ENCODE peak calls at places on chromosome 13, in four cellular contexts. One of them, this sample, is unnamed.
A peak's percentile ranks its signal among the peaks of the same experiment; 100 is the strongest.

GRCh38 chr13:64371045-64371444 is 2859.1 kb downstream of the PCDH9 start:
- DNase-seq in lower leg skin: no peak
- DNase-seq in cardiac fibroblast: peak; percentile 43
- DNase-seq in cardiac muscle cell: no peak
- DNase-seq in this sample: peak; percentile 15

GRCh38 chr13:76837811-76838210 is 48.4 kb downstream of the KCTD12 start:
- DNase-seq in lower leg skin: no peak
- DNase-seq in cardiac fibroblast: no peak
- DNase-seq in cardiac muscle cell: peak; percentile 27
- DNase-seq in this sample: peak; percentile 43

GRCh38 chr13:89267734-89268133 is 1596.6 kb downstream of the SLITRK5 start:
- DNase-seq in lower leg skin: no peak
- DNase-seq in cardiac fibroblast: no peak
- DNase-seq in cardiac muscle cell: no peak
- DNase-seq in this sample: peak; percentile 27

GRCh38 chr13:109787135-109787954 is 962 bp upstream of the IRS2 start:
- DNase-seq in lower leg skin: no peak
- DNase-seq in cardiac fibroblast: peak; percentile 52
- DNase-seq in cardiac muscle cell: peak; percentile 56
- DNase-seq in this sample: peak; percentile 61

GRCh38 chr13:113474179-113474578 is 16.3 kb downstream of the DCUN1D2 start:
- DNase-seq in lower leg skin: peak; percentile 83
- DNase-seq in cardiac fibroblast: peak; percentile 92
- DNase-seq in cardiac muscle cell: peak; percentile 95
- DNase-seq in this sample: peak; percentile 94

GRCh38 chr13:92172191-92172590 is 773.8 kb downstream of the GPC5 start:
- DNase-seq in lower leg skin: no peak
- DNase-seq in cardiac fibroblast: no peak
- DNase-seq in cardiac muscle cell: no peak
- DNase-seq in this sample: no peak

GRCh38 chr13:89726690-89727435 is 1620.6 kb upstream of the MIR17HG start:
- DNase-seq in lower leg skin: no peak
- DNase-seq in cardiac fibroblast: peak; percentile 63
- DNase-seq in cardiac muscle cell: peak; percentile 10
- DNase-seq in this sample: peak; percentile 92

GRCh38 chr13:61255035-61255796 is 160.4 kb downstream of the PCDH20 start:
- DNase-seq in lower leg skin: no peak
- DNase-seq in cardiac fibroblast: peak; percentile 7
- DNase-seq in cardiac muscle cell: peak; percentile 23
- DNase-seq in this sample: no peak

GRCh38 chr13:73715114-73715909 is 418.9 kb downstream of the KLF12 start:
- DNase-seq in lower leg skin: no peak
- DNase-seq in cardiac fibroblast: no peak
- DNase-seq in cardiac muscle cell: no peak
- DNase-seq in this sample: no peak

GRCh38 chr13:39600766-39601165 is 2.2 kb downstream of the LHFPL6 start:
- DNase-seq in lower leg skin: no peak
- DNase-seq in cardiac fibroblast: peak; percentile 68
- DNase-seq in cardiac muscle cell: peak; percentile 27
- DNase-seq in this sample: peak; percentile 56
- H3K4me3 ChIP-seq in lower leg skin: no peak overlapping the region
- H3K4me3 ChIP-seq in cardiac fibroblast: peak overlapping the region; percentile 92
- H3K4me3 ChIP-seq in cardiac muscle cell: no peak overlapping the region
- H3K4me3 ChIP-seq in this sample: peak overlapping the region; percentile 82

DNA sequence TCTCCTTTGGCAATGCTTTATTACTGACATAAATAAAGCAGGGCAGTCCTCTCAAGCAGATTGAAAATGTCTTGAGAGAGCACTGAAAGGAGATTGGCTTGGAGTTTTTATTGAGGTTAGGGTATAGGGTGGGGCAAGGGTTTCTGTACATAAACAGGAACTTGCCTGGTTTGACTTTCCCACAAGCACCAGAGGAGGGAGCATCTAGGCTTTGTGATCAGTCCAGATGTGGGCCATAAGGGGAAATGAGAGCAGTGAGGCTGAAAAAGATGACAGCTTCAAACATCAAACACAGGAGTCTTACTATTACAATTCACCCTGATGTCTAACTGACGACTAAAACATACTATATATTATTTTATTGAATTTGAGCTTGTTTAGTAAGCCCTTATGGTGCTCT is 260.9 kb downstream of the MTUS2 start:
- DNase-seq in lower leg skin: no peak
- DNase-seq in cardiac fibroblast: no peak
- DNase-seq in cardiac muscle cell: no peak
- DNase-seq in this sample: peak; percentile 31
- TF ChIP-seq CTCF in lower leg skin: no peak
- TF ChIP-seq CTCF in cardiac fibroblast: no peak
- TF ChIP-seq CTCF in cardiac muscle cell: no peak
- TF ChIP-seq CTCF in this sample: peak; percentile 28

GRCh38 chr13:108082481-108082880 is 132.9 kb downstream of the LIG4 start:
- DNase-seq in lower leg skin: no peak
- DNase-seq in cardiac fibroblast: no peak
- DNase-seq in cardiac muscle cell: no peak
- DNase-seq in this sample: no peak
- H3K4me3 ChIP-seq in lower leg skin: no peak overlapping the region
- H3K4me3 ChIP-seq in cardiac fibroblast: no peak overlapping the region
- H3K4me3 ChIP-seq in cardiac muscle cell: no peak overlapping the region
- H3K4me3 ChIP-seq in this sample: no peak overlapping the region

GRCh38 chr13:46717275-46717674 is 79.7 kb downstream of the ESD start:
- DNase-seq in lower leg skin: no peak
- DNase-seq in cardiac fibroblast: no peak
- DNase-seq in cardiac muscle cell: no peak
- DNase-seq in this sample: no peak

GRCh38 chr13:46715363-46715762 is 81.6 kb downstream of the ESD start:
- DNase-seq in lower leg skin: no peak
- DNase-seq in cardiac fibroblast: no peak
- DNase-seq in cardiac muscle cell: no peak
- DNase-seq in this sample: no peak

GRCh38 chr13:46716821-46717220 is 80.1 kb downstream of the ESD start:
- DNase-seq in lower leg skin: no peak
- DNase-seq in cardiac fibroblast: no peak
- DNase-seq in cardiac muscle cell: no peak
- DNase-seq in this sample: no peak

GRCh38 chr13:46712524-46712923 is 84.4 kb downstream of the ESD start:
- DNase-seq in lower leg skin: no peak
- DNase-seq in cardiac fibroblast: no peak
- DNase-seq in cardiac muscle cell: no peak
- DNase-seq in this sample: peak; percentile 55
- TF ChIP-seq CTCF in lower leg skin: no peak
- TF ChIP-seq CTCF in cardiac fibroblast: peak; percentile 9
- TF ChIP-seq CTCF in cardiac muscle cell: peak; percentile 5
- TF ChIP-seq CTCF in this sample: peak; percentile 56

GRCh38 chr13:44620057-44620456 is 43.9 kb upstream of the TSC22D1 start:
- DNase-seq in lower leg skin: no peak
- DNase-seq in cardiac fibroblast: peak; percentile 41
- DNase-seq in cardiac muscle cell: no peak
- DNase-seq in this sample: no peak
- H3K4me3 ChIP-seq in lower leg skin: no peak overlapping the region
- H3K4me3 ChIP-seq in cardiac fibroblast: no peak overlapping the region
- H3K4me3 ChIP-seq in cardiac muscle cell: no peak overlapping the region
- H3K4me3 ChIP-seq in this sample: no peak overlapping the region

GRCh38 chr13:49436890-49437289 is 7.0 kb downstream of the CAB39L start:
- DNase-seq in lower leg skin: no peak
- DNase-seq in cardiac fibroblast: peak; percentile 80
- DNase-seq in cardiac muscle cell: peak; percentile 73
- DNase-seq in this sample: peak; percentile 81
- TF ChIP-seq CTCF in lower leg skin: no peak
- TF ChIP-seq CTCF in cardiac fibroblast: no peak
- TF ChIP-seq CTCF in cardiac muscle cell: no peak
- TF ChIP-seq CTCF in this sample: peak; percentile 35

DNA sequence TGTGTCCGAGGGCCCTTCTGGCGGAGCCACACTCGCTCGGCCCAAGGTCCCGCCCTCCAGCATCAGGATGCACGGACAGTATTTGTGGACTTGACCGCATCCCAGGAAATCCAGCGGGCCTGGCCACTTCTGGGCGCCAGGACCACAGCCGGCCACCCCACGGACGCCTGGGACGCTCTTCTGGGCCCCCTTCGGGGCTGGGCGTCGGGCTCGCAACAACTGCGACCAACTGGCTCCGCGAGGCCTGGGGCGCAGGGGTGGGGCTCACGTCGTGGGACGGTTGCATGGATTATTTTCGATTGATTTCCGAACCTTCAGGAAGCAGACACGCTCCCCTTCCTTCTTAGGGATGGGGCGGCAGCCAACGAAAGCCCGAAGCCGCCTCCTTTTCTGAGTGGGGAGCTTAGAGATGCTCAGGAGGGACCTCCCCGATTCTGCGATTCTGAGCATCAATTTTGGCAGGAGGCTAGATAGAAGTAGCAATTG is 521 bp upstream of the NUP58 start:
- DNase-seq in lower leg skin: peak; percentile 83
- DNase-seq in cardiac fibroblast: no peak
- DNase-seq in cardiac muscle cell: peak; percentile 51
- DNase-seq in this sample: peak; percentile 24
- H3K4me3 ChIP-seq in lower leg skin: peak overlapping the region; percentile 33
- H3K4me3 ChIP-seq in cardiac fibroblast: peak overlapping the region; percentile 92
- H3K4me3 ChIP-seq in cardiac muscle cell: peak overlapping the region; percentile 65
- H3K4me3 ChIP-seq in this sample: peak overlapping the region; percentile 86

GRCh38 chr13:41075034-41075433 is 13.7 kb downstream of the WBP4 start:
- DNase-seq in lower leg skin: no peak
- DNase-seq in cardiac fibroblast: peak; percentile 60
- DNase-seq in cardiac muscle cell: peak; percentile 66
- DNase-seq in this sample: peak; percentile 69
- TF ChIP-seq CTCF in lower leg skin: no peak
- TF ChIP-seq CTCF in cardiac fibroblast: peak; percentile 50
- TF ChIP-seq CTCF in cardiac muscle cell: peak; percentile 52
- TF ChIP-seq CTCF in this sample: peak; percentile 67